ENCODE peak calls at places on chromosome 10, in eight cellular contexts. R, N, W, M, U, T, E and S are unnamed samples.

GRCh38 chr10:52314007-52314821 is at the start of gene DKK1:
- DNase-seq in R (peak; percentile 25), N (no peak), W (peak; percentile 96), M (no peak), U (peak; percentile 90), T (peak; percentile 37), E (peak; percentile 87), S (no peak)

GRCh38 chr10:68861253-68861652 is 33.9 kb downstream of the STOX1 start:
- DNase-seq in R (peak; percentile 1), N (no peak), W (no peak), M (peak; percentile 3), U (no peak), T (no peak), E (peak; percentile 5), S (no peak)

GRCh38 chr10:64396105-64396504 is 874.9 kb downstream of the REEP3 start:
- DNase-seq in R (no peak), N (no peak), W (no peak), M (no peak), U (peak; percentile 58), T (no peak), E (peak; percentile 27), S (no peak)

GRCh38 chr10:11898372-11899066 is 75.4 kb downstream of the PROSER2 start:
- DNase-seq in R (no peak), N (no peak), W (peak; percentile 55), M (no peak), U (no peak), T (no peak), E (peak; percentile 89), S (no peak)

GRCh38 chr10:33939892-33940291 is 605.4 kb upstream of the NRP1 start:
- DNase-seq in R (no peak), N (no peak), W (no peak), M (no peak), U (no peak), T (no peak), E (no peak), S (no peak)

GRCh38 chr10:34739915-34740314 is 75.2 kb downstream of the PARD3 start:
- DNase-seq in R (no peak), N (no peak), W (peak; percentile 91), M (no peak), U (peak; percentile 37), T (peak; percentile 95), E (peak; percentile 72), S (no peak)

GRCh38 chr10:44234471-44234850 is 150.4 kb downstream of the CXCL12 start:
- DNase-seq in R (no peak), N (no peak), W (peak; percentile 75), M (no peak), U (no peak), T (no peak), E (no peak), S (no peak)

GRCh38 chr10:18414061-18414460 is 237.3 kb downstream of the NSUN6 start:
- DNase-seq in R (no peak), N (no peak), W (no peak), M (no peak), U (no peak), T (peak; percentile 22), E (no peak), S (no peak)

GRCh38 chr10:101580486-101581399 is 7.3 kb downstream of the POLL start:
- DNase-seq in R (no peak), N (no peak), W (peak; percentile 67), M (no peak), U (no peak), T (peak; percentile 67), E (no peak), S (no peak)

GRCh38 chr10:116133641-116134040 is 139.4 kb downstream of the GFRA1 start:
- DNase-seq in R (no peak), N (no peak), W (peak; percentile 35), M (no peak), U (no peak), T (no peak), E (no peak), S (no peak)